ENCODE peak calls at places on chromosomes 4 and X, in seven cellular contexts. L, Z, R, T, E, I and X are unnamed samples.

GRCh38 chr4:7752649-7753048 is 187.0 kb downstream of the AFAP1 start:
- DNase-seq in E (no peak), R (no peak), L (peak; percentile 11), T (no peak), Z (no peak), I (no peak), X (no peak)

GRCh38 chr4:7287274-7287917 is 95.1 kb downstream of the SORCS2 start:
- DNase-seq in Z (no peak), T (no peak), R (no peak), I (no peak), L (no peak), E (no peak), X (no peak)

GRCh38 chr4:145882594-145882993 is 56.0 kb downstream of the ZNF827 start:
- DNase-seq in R (no peak), E (no peak), Z (no peak), L (no peak), T (no peak), I (no peak), X (no peak)

GRCh38 chr4:176425035-176425434 is 105.3 kb downstream of the SPCS3 start:
- DNase-seq in T (no peak), Z (no peak), L (peak; percentile 61), I (no peak), E (no peak), R (no peak), X (peak; percentile 71)

GRCh38 chr4:93501946-93502345 is 326.6 kb upstream of the ATOH1 start:
- DNase-seq in E (no peak), Z (no peak), I (no peak), R (no peak), L (no peak), T (no peak), X (no peak)

GRCh38 chr4:105058177-105058812 is 88.4 kb upstream of the TET2 start:
- DNase-seq in T (no peak), Z (no peak), L (peak; percentile 17), R (no peak), I (no peak), E (no peak), X (peak; percentile 86)

GRCh38 chr4:105936901-105937300 is 41.6 kb downstream of the NPNT start:
- DNase-seq in Z (no peak), I (no peak), E (no peak), L (no peak), R (no peak), T (no peak), X (no peak)

GRCh38 chr4:175639346-175639745 is 172.7 kb downstream of the GPM6A start:
- DNase-seq in I (no peak), L (no peak), E (no peak), T (no peak), R (no peak), Z (no peak), X (no peak)

GRCh38 chr4:102196221-102196620 is 149.1 kb downstream of the SLC39A8 start:
- DNase-seq in Z (no peak), E (no peak), R (no peak), I (no peak), L (peak; percentile 33), T (no peak), X (no peak)

GRCh38 chrX:87702795-87703194 is 185.2 kb downstream of the KLHL4 start:
- DNase-seq in R (no peak), Z (no peak), T (no peak), I (no peak), L (no peak), E (no peak), X (no peak)

GRCh38 chrX:136647969-136648368 is at the start of gene CD40LG:
- DNase-seq in R (no peak), I (no peak), L (no peak), Z (no peak), E (no peak), T (no peak), X (no peak)

GRCh38 chr4:3657917-3658913 is 108.0 kb upstream of the ADRA2C start:
- DNase-seq in E (no peak), I (no peak), L (peak; percentile 80), Z (peak; percentile 51), R (no peak), T (no peak), X (peak; percentile 6)